ENCODE peak calls at places on chromosomes 2 and 18, in six cellular contexts. A is A549, D is K562, I is endothelial cell of umbilical vein, Z is GM12878, Q is HepG2. C is an unnamed sample.

GRCh38 chr2:76197842-76198448 is 487.2 kb upstream of the GCFC2 start:
- DNase-seq in A (peak), I (peak), Q (peak), Z (peak), D (peak), C (peak)

GRCh38 chr18:44712025-44712424 is 31.3 kb downstream of the SETBP1 start:
- DNase-seq in A (no peak), Q (no peak), D (no peak), I (no peak), Z (no peak), C (no peak)

GRCh38 chr2:8572712-8573233 is 109.1 kb upstream of the ID2 start:
- DNase-seq in I (no peak), D (no peak), Q (no peak), A (no peak), Z (no peak), C (no peak)

GRCh38 chr2:217632036-217632435 is 370.8 kb downstream of the TNS1 start:
- DNase-seq in Q (no peak), A (no peak), I (no peak), Z (no peak), D (no peak), C (no peak)

GRCh38 chr2:1051075-1051474 is 100.4 kb downstream of the SNTG2 start:
- DNase-seq in A (peak), Z (no peak), I (no peak), Q (peak), D (no peak), C (no peak)

GRCh38 chr2:71545572-71546274 is 92.4 kb downstream of the DYSF start:
- DNase-seq in I (peak), Q (peak), Z (no peak), D (peak), A (peak), C (peak)

GRCh38 chr2:239952665-239953417 is 72.3 kb downstream of the NDUFA10 start:
- DNase-seq in D (no peak), Q (no peak), Z (no peak), I (no peak), A (no peak), C (peak)

GRCh38 chr18:24086082-24086481 is 52.8 kb upstream of the CABYR start:
- DNase-seq in I (no peak), D (no peak), Q (no peak), Z (no peak), A (no peak), C (no peak)

GRCh38 chr2:209772316-209772715 is 684 bp downstream of the UNC80 start:
- DNase-seq in D (no peak), A (no peak), Z (no peak), I (no peak), Q (no peak), C (no peak)

GRCh38 chr2:6940820-6941219 is 23.6 kb downstream of the RNF144A start:
- DNase-seq in Z (no peak), A (no peak), D (no peak), I (no peak), Q (no peak), C (no peak)

GRCh38 chr2:217895070-217895635 is 107.6 kb downstream of the TNS1 start:
- DNase-seq in A (no peak), Q (no peak), Z (no peak), D (no peak), I (no peak), C (no peak)

GRCh38 chr2:84424152-84424551 is 34.9 kb downstream of the SUCLG1 start:
- DNase-seq in Q (no peak), Z (no peak), A (peak), I (peak), D (no peak), C (peak)

GRCh38 chr2:15871239-15871783 is 69.0 kb upstream of the MYCN start:
- DNase-seq in A (no peak), D (no peak), Q (no peak), I (no peak), Z (no peak), C (no peak)

GRCh38 chr2:164917296-164917903 is 37.9 kb downstream of the SLC38A11 start:
- DNase-seq in Q (peak), Z (no peak), I (peak), A (peak), D (no peak), C (peak)

GRCh38 chr2:214011676-214012075 is 399.2 kb upstream of the VWC2L start:
- DNase-seq in D (no peak), Q (no peak), Z (no peak), A (no peak), I (no peak), C (no peak)

GRCh38 chr2:157880927-157881326 is 4.8 kb upstream of the ACVR1 start:
- DNase-seq in Z (no peak), A (no peak), Q (no peak), D (no peak), I (no peak), C (no peak)

GRCh38 chr18:8365528-8365927 is 243.7 kb upstream of the RAB12 start:
- DNase-seq in A (no peak), D (no peak), Z (no peak), I (no peak), Q (no peak), C (no peak)

GRCh38 chr18:8365006-8365405 is 244.2 kb upstream of the RAB12 start:
- DNase-seq in D (no peak), I (no peak), Z (no peak), Q (no peak), A (no peak), C (no peak)

GRCh38 chr18:8366070-8366469 is 243.2 kb upstream of the RAB12 start:
- DNase-seq in D (no peak), Z (no peak), Q (no peak), I (no peak), A (no peak), C (no peak)

GRCh38 chr18:8367217-8367988 is 241.8 kb upstream of the RAB12 start:
- DNase-seq in D (peak), A (peak), I (peak), Q (no peak), Z (no peak), C (peak)

DNA sequence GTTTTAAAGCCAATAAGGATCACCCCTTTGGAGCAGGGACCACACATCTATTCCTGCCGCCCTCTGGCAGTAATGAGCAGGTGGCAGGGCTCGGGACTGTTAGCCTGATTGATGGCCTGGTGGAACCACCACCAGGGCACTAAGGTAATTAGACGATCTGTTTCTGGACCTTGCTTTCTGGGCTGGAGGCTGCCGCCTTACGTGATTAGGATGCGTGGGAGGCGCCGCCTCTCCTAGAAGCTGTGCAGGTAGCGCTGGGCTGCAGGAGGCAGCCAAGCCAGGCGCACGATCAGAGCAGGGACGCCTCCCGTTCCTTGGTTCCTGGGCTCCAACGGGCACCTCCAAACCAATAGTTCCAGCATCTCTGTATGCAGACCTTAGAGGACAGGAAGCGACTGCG is 242.6 kb upstream of the RAB12 start:
- DNase-seq in I (no peak), Q (no peak), Z (no peak), D (no peak), A (no peak), C (no peak)
- TF ChIP-seq MYC in I (no peak), Q (no peak), Z (no peak), D (no peak), A (no peak), C (no peak)

GRCh38 chr2:39434233-39434897 is 2.7 kb downstream of the MAP4K3 start:
- DNase-seq in I (no peak), Q (no peak), D (no peak), A (no peak), Z (no peak), C (no peak)
- H3K4me3 ChIP-seq in I (no peak), Q (peak), D (peak), A (no peak), Z (no peak), C (no peak)

GRCh38 chr2:172098650-172099471 is 3.8 kb downstream of the DLX2 start:
- DNase-seq in Q (peak), I (peak), D (peak), Z (no peak), A (peak), C (peak)
- TF ChIP-seq MYC in Q (peak), I (no peak), D (peak), Z (no peak), A (no peak), C (no peak)

DNA sequence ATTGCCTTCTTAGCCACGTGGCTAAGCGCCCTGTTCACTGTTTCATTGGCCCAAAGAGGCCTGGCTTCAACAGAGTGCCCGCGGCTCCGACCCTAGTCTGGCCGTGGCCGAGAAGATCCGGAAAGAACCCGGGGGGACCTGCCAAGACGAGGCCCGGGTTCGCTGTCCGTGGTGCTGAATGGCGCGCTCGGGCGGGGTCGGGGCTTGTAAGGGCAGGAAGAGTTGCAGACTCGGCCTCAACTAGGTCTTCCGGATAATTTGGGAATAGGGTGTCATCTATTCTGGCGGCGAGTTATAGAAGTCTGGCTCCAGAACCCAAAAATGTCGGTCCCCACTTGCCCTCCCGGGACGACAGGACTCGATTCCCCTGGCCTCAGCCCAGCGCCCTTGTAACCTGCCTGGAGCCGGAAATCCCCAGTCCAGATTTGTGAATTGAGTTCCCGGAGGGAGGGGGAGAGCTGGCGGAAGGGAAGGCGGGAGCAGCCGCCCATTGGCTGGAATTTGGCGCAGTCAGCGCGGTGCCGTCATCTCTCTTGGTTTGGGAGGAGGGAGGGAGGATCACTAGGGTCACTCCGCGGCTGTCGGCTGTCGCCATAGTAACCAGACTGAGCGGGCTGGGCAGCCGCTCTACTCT is 3.5 kb downstream of the CDK5R2 start:
- DNase-seq in D (peak), Z (no peak), I (no peak), Q (peak), A (peak), C (peak)
- H3K4me3 ChIP-seq in D (no peak), Z (no peak), I (no peak), Q (no peak), A (peak), C (no peak)

GRCh38 chr2:230557056-230557455 is 141.1 kb downstream of the SP100 start:
- DNase-seq in Q (no peak), A (no peak), I (no peak), D (no peak), Z (no peak), C (no peak)

DNA sequence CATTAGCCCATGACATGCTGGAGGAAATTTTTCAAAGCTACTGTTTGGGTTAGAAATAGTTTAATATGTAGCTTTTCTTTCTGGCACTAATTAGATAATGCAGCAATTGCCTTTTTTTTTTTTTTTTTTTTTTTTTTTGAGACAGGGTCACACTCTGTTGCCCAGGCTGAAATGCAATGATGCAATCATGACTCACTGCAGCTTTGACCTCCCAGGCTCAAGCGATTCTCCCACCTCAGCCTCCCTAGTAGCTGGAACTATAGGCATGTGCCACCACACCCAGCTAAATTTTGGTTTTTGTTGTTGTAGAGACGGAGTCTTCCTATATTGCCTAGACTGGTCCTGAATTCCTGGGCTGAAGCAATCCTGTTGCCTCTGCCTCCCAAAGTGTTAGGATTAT is 136.2 kb downstream of the SP100 start:
- DNase-seq in D (no peak), Z (no peak), I (no peak), Q (no peak), A (no peak), C (no peak)
- TF ChIP-seq MYC in D (no peak), Z (no peak), I (no peak), Q (no peak), A (no peak), C (no peak)

GRCh38 chr2:48998449-48998848 is 155.9 kb downstream of the FSHR start:
- DNase-seq in D (no peak), Q (no peak), A (no peak), Z (no peak), I (no peak), C (no peak)
- H3K4me3 ChIP-seq in D (no peak), Q (no peak), A (no peak), Z (no peak), I (no peak), C (no peak)

C was measured in NB4.